ENCODE peak calls at places on chromosomes 2 and 18, in six cellular contexts. One of them, this sample, is unnamed.
A peak's percentile ranks its signal among the peaks of the same experiment; 100 is the strongest.

GRCh38 chr2:22481507-22482217 is 903.3 kb upstream of the KLHL29 start:
- DNase-seq in fibroblast of mammary gland: peak; percentile 1
- DNase-seq in left ventricle myocardium inferior: peak; percentile 14
- DNase-seq in astrocyte of the spinal cord: no peak
- DNase-seq in Panc1: no peak
- DNase-seq in Peyer's patch: no peak
- DNase-seq in this sample: no peak

GRCh38 chr2:203583696-203584095 is 48.6 kb upstream of the RAPH1 start:
- DNase-seq in fibroblast of mammary gland: peak; percentile 46
- DNase-seq in left ventricle myocardium inferior: no peak
- DNase-seq in astrocyte of the spinal cord: peak; percentile 59
- DNase-seq in Panc1: peak; percentile 33
- DNase-seq in Peyer's patch: no peak
- DNase-seq in this sample: no peak

GRCh38 chr2:136377423-136378382 is 259.8 kb upstream of the CXCR4 start:
- DNase-seq in fibroblast of mammary gland: no peak
- DNase-seq in left ventricle myocardium inferior: no peak
- DNase-seq in astrocyte of the spinal cord: no peak
- DNase-seq in Panc1: no peak
- DNase-seq in Peyer's patch: no peak
- DNase-seq in this sample: no peak

GRCh38 chr18:7901657-7902056 is 334.5 kb downstream of the PTPRM start:
- DNase-seq in fibroblast of mammary gland: no peak
- DNase-seq in left ventricle myocardium inferior: no peak
- DNase-seq in astrocyte of the spinal cord: no peak
- DNase-seq in Panc1: no peak
- DNase-seq in Peyer's patch: no peak
- DNase-seq in this sample: no peak

GRCh38 chr2:64770781-64771334 is 117.1 kb upstream of the SERTAD2 start:
- DNase-seq in fibroblast of mammary gland: peak; percentile 99
- DNase-seq in left ventricle myocardium inferior: peak; percentile 31
- DNase-seq in astrocyte of the spinal cord: peak; percentile 90
- DNase-seq in Panc1: peak; percentile 64
- DNase-seq in Peyer's patch: no peak
- DNase-seq in this sample: no peak

GRCh38 chr2:230872968-230873669 is 8.4 kb downstream of the ITM2C start:
- DNase-seq in fibroblast of mammary gland: no peak
- DNase-seq in left ventricle myocardium inferior: no peak
- DNase-seq in astrocyte of the spinal cord: no peak
- DNase-seq in Panc1: no peak
- DNase-seq in Peyer's patch: no peak
- DNase-seq in this sample: no peak

GRCh38 chr2:26184555-26185303 is 11.8 kb downstream of the GAREM2 start:
- DNase-seq in fibroblast of mammary gland: peak; percentile 77
- DNase-seq in left ventricle myocardium inferior: peak; percentile 86
- DNase-seq in astrocyte of the spinal cord: peak; percentile 51
- DNase-seq in Panc1: no peak
- DNase-seq in Peyer's patch: peak; percentile 90
- DNase-seq in this sample: no peak

GRCh38 chr2:3479430-3480320 is 39.7 kb downstream of the ADI1 start:
- DNase-seq in fibroblast of mammary gland: no peak
- DNase-seq in left ventricle myocardium inferior: no peak
- DNase-seq in astrocyte of the spinal cord: no peak
- DNase-seq in Panc1: no peak
- DNase-seq in Peyer's patch: no peak
- DNase-seq in this sample: no peak

GRCh38 chr2:100260712-100261620 is 61.3 kb downstream of the LONRF2 start:
- DNase-seq in fibroblast of mammary gland: peak; percentile 70
- DNase-seq in left ventricle myocardium inferior: peak; percentile 59
- DNase-seq in astrocyte of the spinal cord: peak; percentile 83
- DNase-seq in Panc1: peak; percentile 48
- DNase-seq in Peyer's patch: no peak
- DNase-seq in this sample: peak; percentile 49

GRCh38 chr18:5414546-5414945 is 119.0 kb upstream of the ZBTB14 start:
- DNase-seq in fibroblast of mammary gland: no peak
- DNase-seq in left ventricle myocardium inferior: no peak
- DNase-seq in astrocyte of the spinal cord: no peak
- DNase-seq in Panc1: no peak
- DNase-seq in Peyer's patch: no peak
- DNase-seq in this sample: no peak

GRCh38 chr18:26121476-26121875 is 12.2 kb upstream of the PSMA8 start:
- DNase-seq in fibroblast of mammary gland: peak; percentile 12
- DNase-seq in left ventricle myocardium inferior: no peak
- DNase-seq in astrocyte of the spinal cord: no peak
- DNase-seq in Panc1: no peak
- DNase-seq in Peyer's patch: no peak
- DNase-seq in this sample: no peak

GRCh38 chr2:75180476-75180875 is 18.8 kb downstream of the TACR1 start:
- DNase-seq in fibroblast of mammary gland: no peak
- DNase-seq in left ventricle myocardium inferior: no peak
- DNase-seq in astrocyte of the spinal cord: no peak
- DNase-seq in Panc1: no peak
- DNase-seq in Peyer's patch: no peak
- DNase-seq in this sample: no peak

GRCh38 chr2:210167227-210167626 is 4.0 kb downstream of the KANSL1L start:
- DNase-seq in fibroblast of mammary gland: peak; percentile 20
- DNase-seq in left ventricle myocardium inferior: no peak
- DNase-seq in astrocyte of the spinal cord: peak; percentile 21
- DNase-seq in Panc1: no peak
- DNase-seq in Peyer's patch: no peak
- DNase-seq in this sample: no peak

GRCh38 chr18:35289293-35290069 is 548 bp downstream of the ZSCAN30 start:
- DNase-seq in fibroblast of mammary gland: peak; percentile 65
- DNase-seq in left ventricle myocardium inferior: no peak
- DNase-seq in astrocyte of the spinal cord: peak; percentile 5
- DNase-seq in Panc1: no peak
- DNase-seq in Peyer's patch: no peak
- DNase-seq in this sample: no peak

GRCh38 chr2:64291181-64291580 is 147.0 kb upstream of the PELI1 start:
- DNase-seq in fibroblast of mammary gland: peak; percentile 96
- DNase-seq in left ventricle myocardium inferior: no peak
- DNase-seq in astrocyte of the spinal cord: peak; percentile 60
- DNase-seq in Panc1: no peak
- DNase-seq in Peyer's patch: no peak
- DNase-seq in this sample: no peak

GRCh38 chr2:27212626-27213471 is 781 bp upstream of the SLC5A6 start:
- DNase-seq in fibroblast of mammary gland: peak; percentile 82
- DNase-seq in left ventricle myocardium inferior: no peak
- DNase-seq in astrocyte of the spinal cord: peak; percentile 68
- DNase-seq in Panc1: no peak
- DNase-seq in Peyer's patch: no peak
- DNase-seq in this sample: no peak

GRCh38 chr2:200032895-200033294 is 77.5 kb downstream of the MAIP1 start:
- DNase-seq in fibroblast of mammary gland: no peak
- DNase-seq in left ventricle myocardium inferior: no peak
- DNase-seq in astrocyte of the spinal cord: no peak
- DNase-seq in Panc1: no peak
- DNase-seq in Peyer's patch: no peak
- DNase-seq in this sample: no peak

GRCh38 chr18:12296457-12296856 is 11.6 kb upstream of the TUBB6 start:
- DNase-seq in fibroblast of mammary gland: no peak
- DNase-seq in left ventricle myocardium inferior: no peak
- DNase-seq in astrocyte of the spinal cord: no peak
- DNase-seq in Panc1: no peak
- DNase-seq in Peyer's patch: no peak
- DNase-seq in this sample: no peak

GRCh38 chr2:45232824-45233223 is 223.6 kb upstream of the SIX2 start:
- DNase-seq in fibroblast of mammary gland: no peak
- DNase-seq in left ventricle myocardium inferior: no peak
- DNase-seq in astrocyte of the spinal cord: no peak
- DNase-seq in Panc1: no peak
- DNase-seq in Peyer's patch: no peak
- DNase-seq in this sample: no peak

GRCh38 chr18:58845913-58846312 is 18.8 kb upstream of the ZNF532 start:
- DNase-seq in fibroblast of mammary gland: no peak
- DNase-seq in left ventricle myocardium inferior: no peak
- DNase-seq in astrocyte of the spinal cord: no peak
- DNase-seq in Panc1: no peak
- DNase-seq in Peyer's patch: no peak
- DNase-seq in this sample: no peak

GRCh38 chr2:240259201-240259923 is 118.9 kb upstream of the OTOS start:
- DNase-seq in fibroblast of mammary gland: no peak
- DNase-seq in left ventricle myocardium inferior: peak; percentile 81
- DNase-seq in astrocyte of the spinal cord: no peak
- DNase-seq in Panc1: no peak
- DNase-seq in Peyer's patch: no peak
- DNase-seq in this sample: no peak

GRCh38 chr2:179275280-179276013 is 10.8 kb upstream of the SESTD1 start:
- DNase-seq in fibroblast of mammary gland: peak; percentile 30
- DNase-seq in left ventricle myocardium inferior: no peak
- DNase-seq in astrocyte of the spinal cord: peak; percentile 27
- DNase-seq in Panc1: no peak
- DNase-seq in Peyer's patch: no peak
- DNase-seq in this sample: no peak

GRCh38 chr2:2751715-2752315 is 420.7 kb upstream of the MYT1L start:
- DNase-seq in fibroblast of mammary gland: no peak
- DNase-seq in left ventricle myocardium inferior: no peak
- DNase-seq in astrocyte of the spinal cord: no peak
- DNase-seq in Panc1: no peak
- DNase-seq in Peyer's patch: peak; percentile 26
- DNase-seq in this sample: no peak

GRCh38 chr2:18047114-18047695 is 168.7 kb downstream of the KCNS3 start:
- DNase-seq in fibroblast of mammary gland: no peak
- DNase-seq in left ventricle myocardium inferior: no peak
- DNase-seq in astrocyte of the spinal cord: no peak
- DNase-seq in Panc1: no peak
- DNase-seq in Peyer's patch: no peak
- DNase-seq in this sample: no peak

GRCh38 chr2:81060971-81061370 is 756.4 kb upstream of the LRRTM1 start:
- DNase-seq in fibroblast of mammary gland: no peak
- DNase-seq in left ventricle myocardium inferior: no peak
- DNase-seq in astrocyte of the spinal cord: no peak
- DNase-seq in Panc1: no peak
- DNase-seq in Peyer's patch: no peak
- DNase-seq in this sample: no peak

GRCh38 chr2:10057231-10058107 is 14.1 kb downstream of the KLF11 start:
- DNase-seq in fibroblast of mammary gland: peak; percentile 80
- DNase-seq in left ventricle myocardium inferior: peak; percentile 78
- DNase-seq in astrocyte of the spinal cord: peak; percentile 68
- DNase-seq in Panc1: no peak
- DNase-seq in Peyer's patch: no peak
- DNase-seq in this sample: no peak

GRCh38 chr18:44342167-44342566 is 338.5 kb upstream of the SETBP1 start:
- DNase-seq in fibroblast of mammary gland: peak; percentile 30
- DNase-seq in left ventricle myocardium inferior: no peak
- DNase-seq in astrocyte of the spinal cord: peak; percentile 34
- DNase-seq in Panc1: no peak
- DNase-seq in Peyer's patch: no peak
- DNase-seq in this sample: no peak

DNA sequence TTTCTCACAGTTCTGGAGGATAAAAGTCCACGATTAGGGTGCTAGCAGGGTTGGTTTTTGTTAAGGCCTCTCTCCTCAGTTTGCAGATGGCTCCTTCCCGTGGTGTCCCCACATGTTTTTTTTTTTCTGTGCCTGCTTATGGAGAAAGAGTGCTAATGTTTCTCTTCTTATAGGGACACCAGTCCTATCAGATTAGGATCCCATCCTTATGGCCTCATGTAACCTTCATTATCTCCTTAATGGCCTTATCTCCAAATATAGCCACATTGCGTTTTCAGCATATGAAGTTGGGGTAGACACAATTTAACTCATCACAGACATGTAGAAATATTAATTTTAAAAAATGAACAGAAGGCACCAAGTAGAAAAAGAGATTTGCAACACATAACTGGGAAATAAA is 755.7 kb upstream of the CELF4 start:
- DNase-seq in fibroblast of mammary gland: no peak
- DNase-seq in left ventricle myocardium inferior: no peak
- DNase-seq in astrocyte of the spinal cord: no peak
- DNase-seq in Panc1: no peak
- DNase-seq in Peyer's patch: no peak
- DNase-seq in this sample: no peak
- H3K4me3 ChIP-seq in fibroblast of mammary gland: no peak overlapping the region
- H3K4me3 ChIP-seq in left ventricle myocardium inferior: no peak overlapping the region
- H3K4me3 ChIP-seq in astrocyte of the spinal cord: no peak overlapping the region
- H3K4me3 ChIP-seq in Panc1: no peak overlapping the region
- H3K4me3 ChIP-seq in Peyer's patch: no peak overlapping the region
- H3K4me3 ChIP-seq in this sample: no peak overlapping the region

DNA sequence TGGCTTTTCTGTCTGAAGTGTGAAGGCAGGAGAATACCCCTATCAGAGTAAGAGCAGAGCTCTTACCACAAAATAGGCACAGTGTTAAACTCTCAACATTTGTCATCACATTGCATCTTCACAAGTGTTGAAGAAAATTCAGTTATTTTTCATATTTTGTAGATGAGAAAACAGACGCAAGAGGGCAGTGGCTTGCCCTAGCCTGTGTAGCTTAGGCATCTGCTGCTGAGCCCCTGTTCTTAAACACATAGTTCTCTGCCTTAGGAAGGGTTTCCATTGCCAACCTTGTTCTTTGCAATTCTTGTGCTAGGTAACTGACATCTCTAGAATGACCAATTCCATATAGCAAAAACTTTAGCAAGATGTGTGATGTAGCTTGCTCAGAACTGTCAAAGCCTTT is 112.7 kb upstream of the RMDN2 start:
- DNase-seq in fibroblast of mammary gland: peak; percentile 30
- DNase-seq in left ventricle myocardium inferior: no peak
- DNase-seq in astrocyte of the spinal cord: no peak
- DNase-seq in Panc1: no peak
- DNase-seq in Peyer's patch: no peak
- DNase-seq in this sample: no peak
- TF ChIP-seq CTCF in fibroblast of mammary gland: peak; percentile 32
- TF ChIP-seq CTCF in left ventricle myocardium inferior: peak; percentile 22
- TF ChIP-seq CTCF in astrocyte of the spinal cord: no peak
- TF ChIP-seq CTCF in Panc1: peak; percentile 13
- TF ChIP-seq CTCF in Peyer's patch: no peak
- TF ChIP-seq CTCF in this sample: no peak

GRCh38 chr2:217934321-217935131 is 68.3 kb downstream of the TNS1 start:
- DNase-seq in fibroblast of mammary gland: peak; percentile 97
- DNase-seq in left ventricle myocardium inferior: peak; percentile 73
- DNase-seq in astrocyte of the spinal cord: peak; percentile 79
- DNase-seq in Panc1: no peak
- DNase-seq in Peyer's patch: no peak
- DNase-seq in this sample: no peak

GRCh38 chr2:217936952-217937351 is 65.8 kb downstream of the TNS1 start:
- DNase-seq in fibroblast of mammary gland: no peak
- DNase-seq in left ventricle myocardium inferior: peak; percentile 6
- DNase-seq in astrocyte of the spinal cord: no peak
- DNase-seq in Panc1: no peak
- DNase-seq in Peyer's patch: no peak
- DNase-seq in this sample: no peak

GRCh38 chr2:217935245-217935879 is 67.4 kb downstream of the TNS1 start:
- DNase-seq in fibroblast of mammary gland: peak; percentile 87
- DNase-seq in left ventricle myocardium inferior: peak; percentile 63
- DNase-seq in astrocyte of the spinal cord: peak; percentile 44
- DNase-seq in Panc1: no peak
- DNase-seq in Peyer's patch: no peak
- DNase-seq in this sample: no peak

GRCh38 chr2:217937446-217937845 is 65.3 kb downstream of the TNS1 start:
- DNase-seq in fibroblast of mammary gland: no peak
- DNase-seq in left ventricle myocardium inferior: peak; percentile 68
- DNase-seq in astrocyte of the spinal cord: no peak
- DNase-seq in Panc1: no peak
- DNase-seq in Peyer's patch: no peak
- DNase-seq in this sample: no peak

GRCh38 chr2:217935901-217936684 is 66.7 kb downstream of the TNS1 start:
- DNase-seq in fibroblast of mammary gland: peak; percentile 38
- DNase-seq in left ventricle myocardium inferior: peak; percentile 11
- DNase-seq in astrocyte of the spinal cord: no peak
- DNase-seq in Panc1: no peak
- DNase-seq in Peyer's patch: no peak
- DNase-seq in this sample: no peak
- H3K4me3 ChIP-seq in fibroblast of mammary gland: no peak overlapping the region
- H3K4me3 ChIP-seq in left ventricle myocardium inferior: peak overlapping the region; percentile 84
- H3K4me3 ChIP-seq in astrocyte of the spinal cord: no peak overlapping the region
- H3K4me3 ChIP-seq in Panc1: no peak overlapping the region
- H3K4me3 ChIP-seq in Peyer's patch: no peak overlapping the region
- H3K4me3 ChIP-seq in this sample: no peak overlapping the region

GRCh38 chr2:46555011-46555410 is 75.6 kb downstream of the TMEM247 start:
- DNase-seq in fibroblast of mammary gland: no peak
- DNase-seq in left ventricle myocardium inferior: no peak
- DNase-seq in astrocyte of the spinal cord: no peak
- DNase-seq in Panc1: no peak
- DNase-seq in Peyer's patch: no peak
- DNase-seq in this sample: no peak
- TF ChIP-seq CTCF in fibroblast of mammary gland: peak; percentile 42
- TF ChIP-seq CTCF in left ventricle myocardium inferior: peak; percentile 39
- TF ChIP-seq CTCF in astrocyte of the spinal cord: peak; percentile 35
- TF ChIP-seq CTCF in Panc1: peak; percentile 69
- TF ChIP-seq CTCF in Peyer's patch: peak; percentile 17
- TF ChIP-seq CTCF in this sample: no peak

This sample was measured in LNCaP clone FGC.